ENCODE peak calls at places on chromosome 14, in eight cellular contexts. One of them, this sample, is unnamed.

GRCh38 chr14:51929156-51929555 is 60.2 kb upstream of the RTRAF start:
- DNase-seq in HL-60: no peak
- DNase-seq in left ventricle myocardium inferior: no peak
- DNase-seq in activated T-helper 9 cell treated with anti-CD3 and anti-CD28 coated beads, Interleukin-2, amount 50 U/mL, for 16 hours: no peak
- DNase-seq in omental fat pad: no peak
- DNase-seq in GM04504: no peak
- DNase-seq in stimulated activated CD4-positive, alpha-beta T cell treated with anti-CD3 and anti-CD28 coated beads, Interleukin-1b, Interleukin-23, amount 100 ng/mL, for 4 hours: no peak
- DNase-seq in heart right ventricle: no peak
- DNase-seq in this sample: no peak

GRCh38 chr14:55301722-55302121 is 30.5 kb downstream of the FBXO34 start:
- DNase-seq in activated T-helper 9 cell treated with anti-CD3 and anti-CD28 coated beads, Interleukin-2, amount 50 U/mL, for 16 hours: no peak
- DNase-seq in stimulated activated CD4-positive, alpha-beta T cell treated with anti-CD3 and anti-CD28 coated beads, Interleukin-1b, Interleukin-23, amount 100 ng/mL, for 4 hours: no peak
- DNase-seq in heart right ventricle: no peak
- DNase-seq in omental fat pad: no peak
- DNase-seq in left ventricle myocardium inferior: no peak
- DNase-seq in HL-60: no peak
- DNase-seq in GM04504: no peak
- DNase-seq in this sample: no peak

GRCh38 chr14:104689620-104690265 is 325 bp downstream of the INF2 start:
- DNase-seq in heart right ventricle: peak
- DNase-seq in left ventricle myocardium inferior: no peak
- DNase-seq in stimulated activated CD4-positive, alpha-beta T cell treated with anti-CD3 and anti-CD28 coated beads, Interleukin-1b, Interleukin-23, amount 100 ng/mL, for 4 hours: no peak
- DNase-seq in HL-60: no peak
- DNase-seq in activated T-helper 9 cell treated with anti-CD3 and anti-CD28 coated beads, Interleukin-2, amount 50 U/mL, for 16 hours: no peak
- DNase-seq in GM04504: no peak
- DNase-seq in omental fat pad: no peak
- DNase-seq in this sample: peak

GRCh38 chr14:29444216-29444615 is 483.4 kb downstream of the PRKD1 start:
- DNase-seq in left ventricle myocardium inferior: no peak
- DNase-seq in stimulated activated CD4-positive, alpha-beta T cell treated with anti-CD3 and anti-CD28 coated beads, Interleukin-1b, Interleukin-23, amount 100 ng/mL, for 4 hours: no peak
- DNase-seq in omental fat pad: no peak
- DNase-seq in activated T-helper 9 cell treated with anti-CD3 and anti-CD28 coated beads, Interleukin-2, amount 50 U/mL, for 16 hours: no peak
- DNase-seq in heart right ventricle: no peak
- DNase-seq in HL-60: no peak
- DNase-seq in GM04504: no peak
- DNase-seq in this sample: no peak

GRCh38 chr14:81301813-81302212 is 81.1 kb upstream of the GTF2A1 start:
- DNase-seq in activated T-helper 9 cell treated with anti-CD3 and anti-CD28 coated beads, Interleukin-2, amount 50 U/mL, for 16 hours: no peak
- DNase-seq in omental fat pad: no peak
- DNase-seq in HL-60: no peak
- DNase-seq in left ventricle myocardium inferior: no peak
- DNase-seq in stimulated activated CD4-positive, alpha-beta T cell treated with anti-CD3 and anti-CD28 coated beads, Interleukin-1b, Interleukin-23, amount 100 ng/mL, for 4 hours: no peak
- DNase-seq in GM04504: no peak
- DNase-seq in heart right ventricle: no peak
- DNase-seq in this sample: no peak

GRCh38 chr14:22981090-22982012 is 1.0 kb downstream of the AJUBA start:
- DNase-seq in GM04504: no peak
- DNase-seq in activated T-helper 9 cell treated with anti-CD3 and anti-CD28 coated beads, Interleukin-2, amount 50 U/mL, for 16 hours: no peak
- DNase-seq in left ventricle myocardium inferior: no peak
- DNase-seq in heart right ventricle: peak
- DNase-seq in omental fat pad: no peak
- DNase-seq in stimulated activated CD4-positive, alpha-beta T cell treated with anti-CD3 and anti-CD28 coated beads, Interleukin-1b, Interleukin-23, amount 100 ng/mL, for 4 hours: no peak
- DNase-seq in HL-60: no peak
- DNase-seq in this sample: no peak

GRCh38 chr14:100871234-100872186 is 32.0 kb downstream of the RTL1 start:
- DNase-seq in left ventricle myocardium inferior: peak
- DNase-seq in GM04504: peak
- DNase-seq in omental fat pad: no peak
- DNase-seq in stimulated activated CD4-positive, alpha-beta T cell treated with anti-CD3 and anti-CD28 coated beads, Interleukin-1b, Interleukin-23, amount 100 ng/mL, for 4 hours: no peak
- DNase-seq in activated T-helper 9 cell treated with anti-CD3 and anti-CD28 coated beads, Interleukin-2, amount 50 U/mL, for 16 hours: no peak
- DNase-seq in HL-60: no peak
- DNase-seq in heart right ventricle: no peak
- DNase-seq in this sample: no peak

GRCh38 chr14:85531594-85532391 is 1.8 kb downstream of the FLRT2 start:
- DNase-seq in left ventricle myocardium inferior: peak
- DNase-seq in stimulated activated CD4-positive, alpha-beta T cell treated with anti-CD3 and anti-CD28 coated beads, Interleukin-1b, Interleukin-23, amount 100 ng/mL, for 4 hours: no peak
- DNase-seq in GM04504: peak
- DNase-seq in omental fat pad: no peak
- DNase-seq in HL-60: no peak
- DNase-seq in heart right ventricle: peak
- DNase-seq in activated T-helper 9 cell treated with anti-CD3 and anti-CD28 coated beads, Interleukin-2, amount 50 U/mL, for 16 hours: no peak
- DNase-seq in this sample: peak

GRCh38 chr14:67068246-67068645 is 121.0 kb upstream of the GARIN2 start:
- DNase-seq in omental fat pad: no peak
- DNase-seq in heart right ventricle: no peak
- DNase-seq in HL-60: no peak
- DNase-seq in GM04504: no peak
- DNase-seq in left ventricle myocardium inferior: no peak
- DNase-seq in stimulated activated CD4-positive, alpha-beta T cell treated with anti-CD3 and anti-CD28 coated beads, Interleukin-1b, Interleukin-23, amount 100 ng/mL, for 4 hours: no peak
- DNase-seq in activated T-helper 9 cell treated with anti-CD3 and anti-CD28 coated beads, Interleukin-2, amount 50 U/mL, for 16 hours: no peak
- DNase-seq in this sample: no peak

GRCh38 chr14:24888532-24888931 is 161.4 kb downstream of the STXBP6 start:
- DNase-seq in GM04504: no peak
- DNase-seq in HL-60: no peak
- DNase-seq in heart right ventricle: no peak
- DNase-seq in omental fat pad: no peak
- DNase-seq in stimulated activated CD4-positive, alpha-beta T cell treated with anti-CD3 and anti-CD28 coated beads, Interleukin-1b, Interleukin-23, amount 100 ng/mL, for 4 hours: no peak
- DNase-seq in activated T-helper 9 cell treated with anti-CD3 and anti-CD28 coated beads, Interleukin-2, amount 50 U/mL, for 16 hours: no peak
- DNase-seq in left ventricle myocardium inferior: no peak
- DNase-seq in this sample: no peak

GRCh38 chr14:92575773-92576303 is 62.3 kb downstream of the RIN3 start:
- DNase-seq in HL-60: no peak
- DNase-seq in heart right ventricle: no peak
- DNase-seq in stimulated activated CD4-positive, alpha-beta T cell treated with anti-CD3 and anti-CD28 coated beads, Interleukin-1b, Interleukin-23, amount 100 ng/mL, for 4 hours: no peak
- DNase-seq in left ventricle myocardium inferior: no peak
- DNase-seq in GM04504: no peak
- DNase-seq in activated T-helper 9 cell treated with anti-CD3 and anti-CD28 coated beads, Interleukin-2, amount 50 U/mL, for 16 hours: no peak
- DNase-seq in omental fat pad: no peak
- DNase-seq in this sample: no peak

GRCh38 chr14:68814376-68815287 is 21.8 kb upstream of the ZFP36L1 start:
- DNase-seq in HL-60: no peak
- DNase-seq in activated T-helper 9 cell treated with anti-CD3 and anti-CD28 coated beads, Interleukin-2, amount 50 U/mL, for 16 hours: no peak
- DNase-seq in omental fat pad: no peak
- DNase-seq in GM04504: no peak
- DNase-seq in left ventricle myocardium inferior: no peak
- DNase-seq in heart right ventricle: no peak
- DNase-seq in stimulated activated CD4-positive, alpha-beta T cell treated with anti-CD3 and anti-CD28 coated beads, Interleukin-1b, Interleukin-23, amount 100 ng/mL, for 4 hours: no peak
- DNase-seq in this sample: no peak

GRCh38 chr14:92407395-92407794 is 84.4 kb downstream of the SLC24A4 start:
- DNase-seq in GM04504: no peak
- DNase-seq in activated T-helper 9 cell treated with anti-CD3 and anti-CD28 coated beads, Interleukin-2, amount 50 U/mL, for 16 hours: no peak
- DNase-seq in HL-60: peak
- DNase-seq in left ventricle myocardium inferior: no peak
- DNase-seq in omental fat pad: no peak
- DNase-seq in stimulated activated CD4-positive, alpha-beta T cell treated with anti-CD3 and anti-CD28 coated beads, Interleukin-1b, Interleukin-23, amount 100 ng/mL, for 4 hours: no peak
- DNase-seq in heart right ventricle: no peak
- DNase-seq in this sample: no peak

This sample was measured in colonic mucosa.